ENCODE peak calls at places on chromosomes 12 and 14, in eight cellular contexts. H, X, K, B, P, U, D and C are unnamed samples.

GRCh38 chr12:132055535-132056096 is 88.5 kb downstream of the DDX51 start:
- DNase-seq in H (no peak), D (no peak), U (no peak), B (no peak), P (no peak), K (no peak), X (no peak), C (no peak)

GRCh38 chr12:6070472-6071257 is 53.8 kb downstream of the VWF start:
- DNase-seq in B (no peak), K (no peak), D (no peak), H (no peak), P (no peak), X (no peak), U (no peak), C (no peak)

GRCh38 chr12:123757555-123757954 is 4.5 kb upstream of the DNAH10 start:
- DNase-seq in B (peak; percentile 76), X (no peak), K (no peak), H (no peak), U (no peak), P (peak; percentile 97), D (no peak), C (peak; percentile 96)

GRCh38 chr12:50453872-50454271 is 50.9 kb upstream of the DIP2B start:
- DNase-seq in D (no peak), X (no peak), P (peak; percentile 16), K (no peak), U (no peak), H (no peak), B (peak; percentile 14), C (peak; percentile 21)

GRCh38 chr12:75954076-75954475 is 77.5 kb downstream of the PHLDA1 start:
- DNase-seq in X (no peak), H (no peak), K (no peak), U (no peak), B (peak; percentile 92), P (peak; percentile 97), D (peak; percentile 99), C (peak; percentile 96)

GRCh38 chr14:94646481-94646880 is 34.3 kb downstream of the SERPINA3 start:
- DNase-seq in H (no peak), U (no peak), B (peak; percentile 72), K (no peak), D (peak; percentile 17), P (no peak), X (no peak), C (peak; percentile 86)

GRCh38 chr12:66144796-66145754 is 14.5 kb upstream of the LLPH start:
- DNase-seq in X (no peak), D (peak; percentile 80), P (peak; percentile 85), U (no peak), H (no peak), K (peak; percentile 93), B (peak; percentile 96), C (peak; percentile 91)

GRCh38 chr12:130711751-130712150 is 4.3 kb downstream of the RIMBP2 start:
- DNase-seq in B (no peak), H (no peak), X (no peak), K (no peak), D (no peak), U (peak; percentile 23), P (no peak), C (no peak)

GRCh38 chr12:94930772-94931171 is 72.7 kb downstream of the NDUFA12 start:
- DNase-seq in D (no peak), B (no peak), K (no peak), X (no peak), H (no peak), P (no peak), U (no peak), C (no peak)

GRCh38 chr12:107491856-107492255 is 193.7 kb upstream of the PWP1 start:
- DNase-seq in D (no peak), U (no peak), B (peak; percentile 45), P (no peak), K (no peak), H (no peak), X (no peak), C (peak; percentile 88)

GRCh38 chr12:131857908-131858850 is 30.0 kb downstream of the MMP17 start:
- DNase-seq in B (no peak), H (no peak), X (no peak), D (no peak), P (no peak), U (no peak), K (no peak), C (no peak)

GRCh38 chr14:103243764-103244737 is 90.0 kb upstream of the EIF5 start:
- DNase-seq in K (no peak), X (no peak), P (peak; percentile 24), H (no peak), D (peak; percentile 69), U (no peak), B (peak; percentile 16), C (no peak)

GRCh38 chr12:48758186-48758585 is 30.7 kb downstream of the ADCY6 start:
- DNase-seq in P (no peak), X (no peak), H (no peak), B (no peak), U (no peak), D (no peak), K (no peak), C (peak; percentile 31)